ENCODE peak calls at places on chromosome X, in four cellular contexts. One of them, this sample, is unnamed.

GRCh38 chrX:152817082-152817744 is 13.3 kb downstream of the CETN2 start:
- DNase-seq in HCT116: no peak
- DNase-seq in GM23248: peak
- DNase-seq in A549: peak
- DNase-seq in this sample: peak

GRCh38 chrX:73447311-73447794 is 500 bp downstream of the CDX4 start:
- DNase-seq in HCT116: no peak
- DNase-seq in GM23248: no peak
- DNase-seq in A549: no peak
- DNase-seq in this sample: no peak

GRCh38 chrX:34659575-34659974 is 2.5 kb upstream of the TMEM47 start:
- DNase-seq in HCT116: no peak
- DNase-seq in GM23248: peak
- DNase-seq in A549: no peak
- DNase-seq in this sample: no peak

GRCh38 chrX:65581661-65582339 is 47.2 kb upstream of the LAS1L start:
- DNase-seq in HCT116: peak
- DNase-seq in GM23248: peak
- DNase-seq in A549: peak
- DNase-seq in this sample: peak

GRCh38 chrX:136953867-136954787 is 73.6 kb upstream of the RBMX start:
- DNase-seq in HCT116: peak
- DNase-seq in GM23248: peak
- DNase-seq in A549: peak
- DNase-seq in this sample: peak

GRCh38 chrX:107773906-107774435 is 1.6 kb downstream of the TSC22D3 start:
- DNase-seq in HCT116: no peak
- DNase-seq in GM23248: no peak
- DNase-seq in A549: no peak
- DNase-seq in this sample: no peak

GRCh38 chrX:149877157-149877556 is 3.8 kb upstream of the MAGEA8 start:
- DNase-seq in HCT116: no peak
- DNase-seq in GM23248: no peak
- DNase-seq in A549: no peak
- DNase-seq in this sample: no peak

GRCh38 chrX:130295519-130296314 is 27.0 kb upstream of the ZNF280C start:
- DNase-seq in HCT116: no peak
- DNase-seq in GM23248: peak
- DNase-seq in A549: no peak
- DNase-seq in this sample: no peak

GRCh38 chrX:129961180-129962083 is 21.0 kb upstream of the BCORL1 start:
- DNase-seq in HCT116: peak
- DNase-seq in GM23248: peak
- DNase-seq in A549: peak
- DNase-seq in this sample: peak

GRCh38 chrX:139828830-139829229 is 104.0 kb downstream of the ATP11C start:
- DNase-seq in HCT116: no peak
- DNase-seq in GM23248: no peak
- DNase-seq in A549: no peak
- DNase-seq in this sample: no peak

GRCh38 chrX:96591418-96591817 is 93.2 kb upstream of the DIAPH2 start:
- DNase-seq in HCT116: no peak
- DNase-seq in GM23248: no peak
- DNase-seq in A549: no peak
- DNase-seq in this sample: no peak

GRCh38 chrX:39675619-39676018 is 422.1 kb downstream of the BCOR start:
- DNase-seq in HCT116: no peak
- DNase-seq in GM23248: peak
- DNase-seq in A549: no peak
- DNase-seq in this sample: no peak

GRCh38 chrX:120251471-120252011 is 929 bp downstream of the ZBTB33 start:
- DNase-seq in HCT116: no peak
- DNase-seq in GM23248: peak
- DNase-seq in A549: peak
- DNase-seq in this sample: peak

GRCh38 chrX:21756785-21757529 is 959 bp downstream of the SMPX start:
- DNase-seq in HCT116: no peak
- DNase-seq in GM23248: no peak
- DNase-seq in A549: no peak
- DNase-seq in this sample: no peak

GRCh38 chrX:155434906-155435743 is 23.3 kb downstream of the F8A3 start:
- DNase-seq in HCT116: no peak
- DNase-seq in GM23248: peak
- DNase-seq in A549: no peak
- DNase-seq in this sample: no peak

GRCh38 chrX:39813631-39814246 is 284.0 kb downstream of the BCOR start:
- DNase-seq in HCT116: no peak
- DNase-seq in GM23248: peak
- DNase-seq in A549: peak
- DNase-seq in this sample: peak

GRCh38 chrX:134604701-134605271 is 53.5 kb downstream of the PLAC1 start:
- DNase-seq in HCT116: peak
- DNase-seq in GM23248: peak
- DNase-seq in A549: peak
- DNase-seq in this sample: peak

GRCh38 chrX:20284444-20284843 is 17.7 kb upstream of the RPS6KA3 start:
- DNase-seq in HCT116: no peak
- DNase-seq in GM23248: no peak
- DNase-seq in A549: no peak
- DNase-seq in this sample: no peak

GRCh38 chrX:56233100-56233499 is 944 bp downstream of the KLF8 start:
- DNase-seq in HCT116: no peak
- DNase-seq in GM23248: peak
- DNase-seq in A549: no peak
- DNase-seq in this sample: peak

GRCh38 chrX:13659057-13659456 is 6.1 kb downstream of the TCEANC start:
- DNase-seq in HCT116: no peak
- DNase-seq in GM23248: peak
- DNase-seq in A549: peak
- DNase-seq in this sample: no peak
- H3K4me3 ChIP-seq in HCT116: no peak
- H3K4me3 ChIP-seq in GM23248: peak
- H3K4me3 ChIP-seq in A549: no peak
- H3K4me3 ChIP-seq in this sample: no peak

GRCh38 chrX:14028473-14028872 is 1.2 kb downstream of the GEMIN8 start:
- DNase-seq in HCT116: no peak
- DNase-seq in GM23248: no peak
- DNase-seq in A549: no peak
- DNase-seq in this sample: no peak

GRCh38 chrX:14029039-14029424 is 660 bp downstream of the GEMIN8 start:
- DNase-seq in HCT116: no peak
- DNase-seq in GM23248: no peak
- DNase-seq in A549: no peak
- DNase-seq in this sample: no peak

GRCh38 chrX:14027031-14027430 is 2.7 kb downstream of the GEMIN8 start:
- DNase-seq in HCT116: no peak
- DNase-seq in GM23248: peak
- DNase-seq in A549: no peak
- DNase-seq in this sample: no peak

GRCh38 chrX:14026121-14026520 is 3.6 kb downstream of the GEMIN8 start:
- DNase-seq in HCT116: no peak
- DNase-seq in GM23248: no peak
- DNase-seq in A549: no peak
- DNase-seq in this sample: no peak

DNA sequence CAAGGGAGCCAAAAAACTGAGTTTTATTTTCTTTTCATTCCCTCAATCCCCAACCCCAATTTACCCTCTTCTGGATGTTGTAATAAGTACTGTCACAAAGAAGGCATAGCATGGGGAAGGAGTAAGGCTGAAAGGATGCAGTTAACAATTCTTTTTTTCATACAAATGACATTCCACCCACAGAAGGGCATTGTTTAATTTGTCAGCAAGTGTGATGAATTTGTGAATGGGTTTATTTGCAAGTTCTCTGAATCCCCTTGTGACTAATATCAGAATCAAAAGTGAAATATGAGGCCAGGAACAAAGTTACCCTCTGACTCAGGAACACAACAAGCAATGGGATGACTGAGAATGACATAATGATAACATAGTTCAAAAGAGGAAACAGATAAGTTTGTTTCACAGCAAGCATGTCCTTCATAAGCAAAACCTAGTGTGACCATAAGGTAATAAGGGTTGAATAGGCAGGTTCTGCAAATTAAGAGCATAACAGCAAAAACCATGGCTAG is 2.1 kb downstream of the GEMIN8 start:
- DNase-seq in HCT116: no peak
- DNase-seq in GM23248: peak
- DNase-seq in A549: peak
- DNase-seq in this sample: no peak
- H3K4me2 ChIP-seq in HCT116: peak
- H3K4me2 ChIP-seq in GM23248: peak
- H3K4me2 ChIP-seq in A549: peak
- H3K4me2 ChIP-seq in this sample: no peak

DNA sequence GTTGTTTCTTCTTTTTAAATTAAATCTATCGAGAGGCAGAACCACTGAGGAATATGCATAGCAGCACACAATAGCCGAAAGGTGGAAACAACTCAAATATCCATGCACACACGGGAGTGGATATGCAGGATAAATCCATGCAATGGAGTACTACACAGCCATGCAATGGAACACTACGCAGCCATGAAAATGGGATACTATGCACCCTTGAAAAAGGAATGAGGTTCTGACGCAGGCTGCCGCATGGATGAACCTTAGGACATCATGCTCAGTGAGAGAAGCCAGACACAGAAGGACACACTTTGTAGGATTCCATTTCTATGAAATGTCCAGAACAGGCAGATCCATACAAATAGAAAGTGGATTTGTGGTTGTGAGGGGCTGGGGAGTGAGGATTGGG is 18.4 kb upstream of the P2RY8 start:
- DNase-seq in HCT116: no peak
- DNase-seq in GM23248: no peak
- DNase-seq in A549: no peak
- DNase-seq in this sample: no peak
- H3K4me3 ChIP-seq in HCT116: no peak
- H3K4me3 ChIP-seq in GM23248: no peak
- H3K4me3 ChIP-seq in A549: no peak
- H3K4me3 ChIP-seq in this sample: no peak

GRCh38 chrX:71617742-71618141 is 569 bp downstream of the CXCR3 start:
- DNase-seq in HCT116: no peak
- DNase-seq in GM23248: no peak
- DNase-seq in A549: no peak
- DNase-seq in this sample: no peak
- H3K4me2 ChIP-seq in HCT116: no peak
- H3K4me2 ChIP-seq in GM23248: no peak
- H3K4me2 ChIP-seq in A549: no peak
- H3K4me2 ChIP-seq in this sample: no peak

GRCh38 chrX:101223226-101223625 is 3.6 kb downstream of the DRP2 start:
- DNase-seq in HCT116: no peak
- DNase-seq in GM23248: no peak
- DNase-seq in A549: no peak
- DNase-seq in this sample: no peak

GRCh38 chrX:101217689-101218088 is 1.9 kb upstream of the DRP2 start:
- DNase-seq in HCT116: no peak
- DNase-seq in GM23248: no peak
- DNase-seq in A549: no peak
- DNase-seq in this sample: no peak

GRCh38 chrX:101220881-101221280 is 1.3 kb downstream of the DRP2 start:
- DNase-seq in HCT116: no peak
- DNase-seq in GM23248: no peak
- DNase-seq in A549: no peak
- DNase-seq in this sample: no peak

GRCh38 chrX:101219116-101219839 is at the start of gene DRP2:
- DNase-seq in HCT116: no peak
- DNase-seq in GM23248: peak
- DNase-seq in A549: no peak
- DNase-seq in this sample: no peak

GRCh38 chrX:101219840-101220191 is 230 bp downstream of the DRP2 start:
- DNase-seq in HCT116: no peak
- DNase-seq in GM23248: peak
- DNase-seq in A549: no peak
- DNase-seq in this sample: peak
- H3K4me3 ChIP-seq in HCT116: no peak
- H3K4me3 ChIP-seq in GM23248: no peak
- H3K4me3 ChIP-seq in A549: no peak
- H3K4me3 ChIP-seq in this sample: no peak